ENCODE peak calls at places on chromosomes 12 and 14, in nine cellular contexts. One of them, this sample, is unnamed.

GRCh38 chr14:57725399-57726077 is 140.4 kb downstream of the SLC35F4 start:
- DNase-seq in NCI-H460: no peak
- DNase-seq in substantia nigra: no peak
- DNase-seq in foreskin fibroblast: peak
- DNase-seq in NCI-H1694 treated with DMSO at 0.1 percent for 48 hours: no peak
- DNase-seq in T-helper 1 cell: no peak
- DNase-seq in activated T-helper 1 cell treated with anti-CD3 and anti-CD28 coated beads, Interleukin-2, amount 50 U/mL, for 16 hours: no peak
- DNase-seq in stimulated activated CD8-positive, alpha-beta memory T cell treated with anti-CD3 and anti-CD28 coated beads, Interleukin-7, amount 100 ng/mL, for 1 hour: no peak
- DNase-seq in stimulated activated CD4-positive, alpha-beta T cell treated with anti-CD3 and anti-CD28 coated beads, Interleukin-2, amount 100 ng/mL, for 4 hours: no peak
- DNase-seq in this sample: no peak

GRCh38 chr12:117027251-117028086 is 71.7 kb downstream of the TESC start:
- DNase-seq in NCI-H460: no peak
- DNase-seq in stimulated activated CD4-positive, alpha-beta T cell treated with anti-CD3 and anti-CD28 coated beads, Interleukin-2, amount 100 ng/mL, for 4 hours: no peak
- DNase-seq in activated T-helper 1 cell treated with anti-CD3 and anti-CD28 coated beads, Interleukin-2, amount 50 U/mL, for 16 hours: no peak
- DNase-seq in substantia nigra: no peak
- DNase-seq in NCI-H1694 treated with DMSO at 0.1 percent for 48 hours: no peak
- DNase-seq in foreskin fibroblast: no peak
- DNase-seq in T-helper 1 cell: no peak
- DNase-seq in stimulated activated CD8-positive, alpha-beta memory T cell treated with anti-CD3 and anti-CD28 coated beads, Interleukin-7, amount 100 ng/mL, for 1 hour: no peak
- DNase-seq in this sample: no peak

GRCh38 chr14:75981826-75982723 is at the start of gene TGFB3:
- DNase-seq in substantia nigra: peak
- DNase-seq in NCI-H1694 treated with DMSO at 0.1 percent for 48 hours: peak
- DNase-seq in NCI-H460: peak
- DNase-seq in activated T-helper 1 cell treated with anti-CD3 and anti-CD28 coated beads, Interleukin-2, amount 50 U/mL, for 16 hours: peak
- DNase-seq in T-helper 1 cell: peak
- DNase-seq in foreskin fibroblast: peak
- DNase-seq in stimulated activated CD8-positive, alpha-beta memory T cell treated with anti-CD3 and anti-CD28 coated beads, Interleukin-7, amount 100 ng/mL, for 1 hour: peak
- DNase-seq in stimulated activated CD4-positive, alpha-beta T cell treated with anti-CD3 and anti-CD28 coated beads, Interleukin-2, amount 100 ng/mL, for 4 hours: peak
- DNase-seq in this sample: peak

GRCh38 chr12:71440393-71441349 is 1.1 kb downstream of the LGR5 start:
- DNase-seq in NCI-H1694 treated with DMSO at 0.1 percent for 48 hours: no peak
- DNase-seq in NCI-H460: no peak
- DNase-seq in substantia nigra: peak
- DNase-seq in T-helper 1 cell: no peak
- DNase-seq in stimulated activated CD4-positive, alpha-beta T cell treated with anti-CD3 and anti-CD28 coated beads, Interleukin-2, amount 100 ng/mL, for 4 hours: no peak
- DNase-seq in foreskin fibroblast: peak
- DNase-seq in stimulated activated CD8-positive, alpha-beta memory T cell treated with anti-CD3 and anti-CD28 coated beads, Interleukin-7, amount 100 ng/mL, for 1 hour: no peak
- DNase-seq in activated T-helper 1 cell treated with anti-CD3 and anti-CD28 coated beads, Interleukin-2, amount 50 U/mL, for 16 hours: no peak
- DNase-seq in this sample: no peak

GRCh38 chr12:99390707-99391106 is 256.8 kb upstream of the GARIN6 start:
- DNase-seq in stimulated activated CD4-positive, alpha-beta T cell treated with anti-CD3 and anti-CD28 coated beads, Interleukin-2, amount 100 ng/mL, for 4 hours: no peak
- DNase-seq in foreskin fibroblast: no peak
- DNase-seq in activated T-helper 1 cell treated with anti-CD3 and anti-CD28 coated beads, Interleukin-2, amount 50 U/mL, for 16 hours: no peak
- DNase-seq in T-helper 1 cell: no peak
- DNase-seq in stimulated activated CD8-positive, alpha-beta memory T cell treated with anti-CD3 and anti-CD28 coated beads, Interleukin-7, amount 100 ng/mL, for 1 hour: no peak
- DNase-seq in NCI-H1694 treated with DMSO at 0.1 percent for 48 hours: no peak
- DNase-seq in substantia nigra: no peak
- DNase-seq in NCI-H460: no peak
- DNase-seq in this sample: no peak

GRCh38 chr12:26869908-26870459 is 37.0 kb upstream of the ITPR2 start:
- DNase-seq in activated T-helper 1 cell treated with anti-CD3 and anti-CD28 coated beads, Interleukin-2, amount 50 U/mL, for 16 hours: no peak
- DNase-seq in T-helper 1 cell: no peak
- DNase-seq in NCI-H1694 treated with DMSO at 0.1 percent for 48 hours: no peak
- DNase-seq in foreskin fibroblast: no peak
- DNase-seq in substantia nigra: no peak
- DNase-seq in stimulated activated CD8-positive, alpha-beta memory T cell treated with anti-CD3 and anti-CD28 coated beads, Interleukin-7, amount 100 ng/mL, for 1 hour: no peak
- DNase-seq in NCI-H460: no peak
- DNase-seq in stimulated activated CD4-positive, alpha-beta T cell treated with anti-CD3 and anti-CD28 coated beads, Interleukin-2, amount 100 ng/mL, for 4 hours: no peak
- DNase-seq in this sample: no peak

GRCh38 chr12:33670284-33670683 is 230.7 kb upstream of the SYT10 start:
- DNase-seq in NCI-H460: no peak
- DNase-seq in NCI-H1694 treated with DMSO at 0.1 percent for 48 hours: no peak
- DNase-seq in stimulated activated CD4-positive, alpha-beta T cell treated with anti-CD3 and anti-CD28 coated beads, Interleukin-2, amount 100 ng/mL, for 4 hours: no peak
- DNase-seq in activated T-helper 1 cell treated with anti-CD3 and anti-CD28 coated beads, Interleukin-2, amount 50 U/mL, for 16 hours: no peak
- DNase-seq in foreskin fibroblast: no peak
- DNase-seq in substantia nigra: no peak
- DNase-seq in stimulated activated CD8-positive, alpha-beta memory T cell treated with anti-CD3 and anti-CD28 coated beads, Interleukin-7, amount 100 ng/mL, for 1 hour: no peak
- DNase-seq in T-helper 1 cell: no peak
- DNase-seq in this sample: no peak

GRCh38 chr14:76465651-76466050 is 89.7 kb downstream of the ESRRB start:
- DNase-seq in substantia nigra: no peak
- DNase-seq in foreskin fibroblast: no peak
- DNase-seq in activated T-helper 1 cell treated with anti-CD3 and anti-CD28 coated beads, Interleukin-2, amount 50 U/mL, for 16 hours: no peak
- DNase-seq in stimulated activated CD4-positive, alpha-beta T cell treated with anti-CD3 and anti-CD28 coated beads, Interleukin-2, amount 100 ng/mL, for 4 hours: no peak
- DNase-seq in NCI-H1694 treated with DMSO at 0.1 percent for 48 hours: no peak
- DNase-seq in T-helper 1 cell: no peak
- DNase-seq in NCI-H460: no peak
- DNase-seq in stimulated activated CD8-positive, alpha-beta memory T cell treated with anti-CD3 and anti-CD28 coated beads, Interleukin-7, amount 100 ng/mL, for 1 hour: no peak
- DNase-seq in this sample: no peak

GRCh38 chr12:91347686-91348085 is 165.1 kb upstream of the DCN start:
- DNase-seq in substantia nigra: no peak
- DNase-seq in T-helper 1 cell: no peak
- DNase-seq in stimulated activated CD4-positive, alpha-beta T cell treated with anti-CD3 and anti-CD28 coated beads, Interleukin-2, amount 100 ng/mL, for 4 hours: no peak
- DNase-seq in foreskin fibroblast: no peak
- DNase-seq in stimulated activated CD8-positive, alpha-beta memory T cell treated with anti-CD3 and anti-CD28 coated beads, Interleukin-7, amount 100 ng/mL, for 1 hour: no peak
- DNase-seq in NCI-H460: no peak
- DNase-seq in activated T-helper 1 cell treated with anti-CD3 and anti-CD28 coated beads, Interleukin-2, amount 50 U/mL, for 16 hours: no peak
- DNase-seq in NCI-H1694 treated with DMSO at 0.1 percent for 48 hours: no peak
- DNase-seq in this sample: no peak